ENCODE peak calls at places on chromosomes 13 and 19, in seven cellular contexts. One of them, this sample, is unnamed.

GRCh38 chr19:5113101-5113557 is 144.2 kb downstream of the KDM4B start:
- DNase-seq in IMR-90: peak; percentile 64
- DNase-seq in neuronal stem cell: no peak
- DNase-seq in H1: no peak
- DNase-seq in mesenchymal stem cell: peak; percentile 44
- DNase-seq in H9: no peak
- DNase-seq in trophoblast cell: no peak
- DNase-seq in this sample: peak; percentile 60

GRCh38 chr19:23056516-23056915 is 53.5 kb upstream of the ZNF728 start:
- DNase-seq in IMR-90: no peak
- DNase-seq in neuronal stem cell: no peak
- DNase-seq in H1: no peak
- DNase-seq in mesenchymal stem cell: no peak
- DNase-seq in H9: no peak
- DNase-seq in trophoblast cell: peak; percentile 67
- DNase-seq in this sample: no peak

GRCh38 chr19:17303167-17303939 is at the start of gene ABHD8:
- DNase-seq in IMR-90: peak; percentile 94
- DNase-seq in neuronal stem cell: peak; percentile 96
- DNase-seq in H1: peak; percentile 99
- DNase-seq in mesenchymal stem cell: peak; percentile 94
- DNase-seq in H9: peak; percentile 97
- DNase-seq in trophoblast cell: peak; percentile 97
- DNase-seq in this sample: peak; percentile 97

GRCh38 chr19:31596751-31597150 is 247.5 kb upstream of the TSHZ3 start:
- DNase-seq in IMR-90: no peak
- DNase-seq in neuronal stem cell: no peak
- DNase-seq in H1: no peak
- DNase-seq in mesenchymal stem cell: no peak
- DNase-seq in H9: no peak
- DNase-seq in trophoblast cell: no peak
- DNase-seq in this sample: no peak

GRCh38 chr19:5507056-5507624 is 51.9 kb downstream of the ZNRF4 start:
- DNase-seq in IMR-90: no peak
- DNase-seq in neuronal stem cell: no peak
- DNase-seq in H1: no peak
- DNase-seq in mesenchymal stem cell: no peak
- DNase-seq in H9: no peak
- DNase-seq in trophoblast cell: no peak
- DNase-seq in this sample: no peak

GRCh38 chr19:34308381-34309367 is 54.3 kb downstream of the GARRE1 start:
- DNase-seq in IMR-90: no peak
- DNase-seq in neuronal stem cell: no peak
- DNase-seq in H1: no peak
- DNase-seq in mesenchymal stem cell: no peak
- DNase-seq in H9: no peak
- DNase-seq in trophoblast cell: no peak
- DNase-seq in this sample: no peak

GRCh38 chr13:110067355-110068175 is 239.4 kb downstream of the COL4A1 start:
- DNase-seq in IMR-90: no peak
- DNase-seq in neuronal stem cell: no peak
- DNase-seq in H1: no peak
- DNase-seq in mesenchymal stem cell: no peak
- DNase-seq in H9: no peak
- DNase-seq in trophoblast cell: no peak
- DNase-seq in this sample: no peak

GRCh38 chr13:79973533-79973963 is 367.4 kb downstream of the SPRY2 start:
- DNase-seq in IMR-90: no peak
- DNase-seq in neuronal stem cell: no peak
- DNase-seq in H1: no peak
- DNase-seq in mesenchymal stem cell: no peak
- DNase-seq in H9: no peak
- DNase-seq in trophoblast cell: no peak
- DNase-seq in this sample: peak; percentile 47

GRCh38 chr19:15432018-15432494 is 13.3 kb upstream of the AKAP8L start:
- DNase-seq in IMR-90: no peak
- DNase-seq in neuronal stem cell: no peak
- DNase-seq in H1: no peak
- DNase-seq in mesenchymal stem cell: no peak
- DNase-seq in H9: no peak
- DNase-seq in trophoblast cell: no peak
- DNase-seq in this sample: no peak

GRCh38 chr13:50403311-50403710 is 388.1 kb downstream of the KCNRG start:
- DNase-seq in IMR-90: peak; percentile 53
- DNase-seq in neuronal stem cell: no peak
- DNase-seq in H1: no peak
- DNase-seq in mesenchymal stem cell: no peak
- DNase-seq in H9: no peak
- DNase-seq in trophoblast cell: no peak
- DNase-seq in this sample: no peak

GRCh38 chr13:97327521-97328221 is 105.5 kb downstream of the MBNL2 start:
- DNase-seq in IMR-90: peak; percentile 16
- DNase-seq in neuronal stem cell: no peak
- DNase-seq in H1: no peak
- DNase-seq in mesenchymal stem cell: no peak
- DNase-seq in H9: no peak
- DNase-seq in trophoblast cell: no peak
- DNase-seq in this sample: no peak

GRCh38 chr19:45976180-45976579 is 2.5 kb upstream of the NOVA2 start:
- DNase-seq in IMR-90: no peak
- DNase-seq in neuronal stem cell: no peak
- DNase-seq in H1: no peak
- DNase-seq in mesenchymal stem cell: peak; percentile 18
- DNase-seq in H9: no peak
- DNase-seq in trophoblast cell: no peak
- DNase-seq in this sample: no peak

GRCh38 chr19:39506944-39507714 is 7.8 kb upstream of the SELENOV start:
- DNase-seq in IMR-90: peak; percentile 67
- DNase-seq in neuronal stem cell: peak; percentile 71
- DNase-seq in H1: peak; percentile 81
- DNase-seq in mesenchymal stem cell: peak; percentile 63
- DNase-seq in H9: peak; percentile 82
- DNase-seq in trophoblast cell: peak; percentile 35
- DNase-seq in this sample: peak; percentile 86

GRCh38 chr13:25406377-25406776 is 34.6 kb downstream of the ATP8A2 start:
- DNase-seq in IMR-90: no peak
- DNase-seq in neuronal stem cell: no peak
- DNase-seq in H1: no peak
- DNase-seq in mesenchymal stem cell: no peak
- DNase-seq in H9: peak; percentile 39
- DNase-seq in trophoblast cell: no peak
- DNase-seq in this sample: peak; percentile 72

GRCh38 chr19:43774103-43774939 is 6.5 kb downstream of the KCNN4 start:
- DNase-seq in IMR-90: peak; percentile 58
- DNase-seq in neuronal stem cell: peak; percentile 57
- DNase-seq in H1: peak; percentile 84
- DNase-seq in mesenchymal stem cell: peak; percentile 69
- DNase-seq in H9: peak; percentile 87
- DNase-seq in trophoblast cell: no peak
- DNase-seq in this sample: peak; percentile 78

GRCh38 chr13:110834572-110834971 is 80.3 kb downstream of the ANKRD10 start:
- DNase-seq in IMR-90: no peak
- DNase-seq in neuronal stem cell: no peak
- DNase-seq in H1: no peak
- DNase-seq in mesenchymal stem cell: no peak
- DNase-seq in H9: no peak
- DNase-seq in trophoblast cell: no peak
- DNase-seq in this sample: peak; percentile 89

GRCh38 chr19:33456845-33457220 is 64.8 kb downstream of the PEPD start:
- DNase-seq in IMR-90: no peak
- DNase-seq in neuronal stem cell: no peak
- DNase-seq in H1: no peak
- DNase-seq in mesenchymal stem cell: no peak
- DNase-seq in H9: no peak
- DNase-seq in trophoblast cell: no peak
- DNase-seq in this sample: no peak

GRCh38 chr19:18421371-18421959 is 2.3 kb downstream of the SSBP4 start:
- DNase-seq in IMR-90: no peak
- DNase-seq in neuronal stem cell: no peak
- DNase-seq in H1: no peak
- DNase-seq in mesenchymal stem cell: no peak
- DNase-seq in H9: no peak
- DNase-seq in trophoblast cell: no peak
- DNase-seq in this sample: no peak
- H2AK5ac ChIP-seq in IMR-90: peak overlapping the region; percentile 56
- H2AK5ac ChIP-seq in neuronal stem cell: peak overlapping the region; percentile 36
- H2AK5ac ChIP-seq in H1: no peak overlapping the region
- H2AK5ac ChIP-seq in mesenchymal stem cell: no peak overlapping the region
- H2AK5ac ChIP-seq in H9: no peak overlapping the region
- H2AK5ac ChIP-seq in trophoblast cell: no peak overlapping the region
- H2AK5ac ChIP-seq in this sample: no peak overlapping the region

GRCh38 chr19:28170066-28170465 is 1042.9 kb downstream of the UQCRFS1 start:
- DNase-seq in IMR-90: no peak
- DNase-seq in neuronal stem cell: no peak
- DNase-seq in H1: no peak
- DNase-seq in mesenchymal stem cell: no peak
- DNase-seq in H9: no peak
- DNase-seq in trophoblast cell: no peak
- DNase-seq in this sample: no peak
- H2AK5ac ChIP-seq in IMR-90: no peak overlapping the region
- H2AK5ac ChIP-seq in neuronal stem cell: no peak overlapping the region
- H2AK5ac ChIP-seq in H1: no peak overlapping the region
- H2AK5ac ChIP-seq in mesenchymal stem cell: peak overlapping the region; percentile 69
- H2AK5ac ChIP-seq in H9: no peak overlapping the region
- H2AK5ac ChIP-seq in trophoblast cell: peak overlapping the region; percentile 93
- H2AK5ac ChIP-seq in this sample: peak overlapping the region; percentile 67

GRCh38 chr13:98888890-98889279 is 89.0 kb downstream of the DOCK9 start:
- DNase-seq in IMR-90: no peak
- DNase-seq in neuronal stem cell: no peak
- DNase-seq in H1: no peak
- DNase-seq in mesenchymal stem cell: no peak
- DNase-seq in H9: no peak
- DNase-seq in trophoblast cell: no peak
- DNase-seq in this sample: no peak

GRCh38 chr13:98885605-98886004 is 92.3 kb downstream of the DOCK9 start:
- DNase-seq in IMR-90: no peak
- DNase-seq in neuronal stem cell: no peak
- DNase-seq in H1: no peak
- DNase-seq in mesenchymal stem cell: no peak
- DNase-seq in H9: no peak
- DNase-seq in trophoblast cell: no peak
- DNase-seq in this sample: no peak

GRCh38 chr13:98889419-98890079 is 88.3 kb downstream of the DOCK9 start:
- DNase-seq in IMR-90: no peak
- DNase-seq in neuronal stem cell: no peak
- DNase-seq in H1: no peak
- DNase-seq in mesenchymal stem cell: no peak
- DNase-seq in H9: no peak
- DNase-seq in trophoblast cell: no peak
- DNase-seq in this sample: no peak

GRCh38 chr13:98888222-98888889 is 89.5 kb downstream of the DOCK9 start:
- DNase-seq in IMR-90: no peak
- DNase-seq in neuronal stem cell: no peak
- DNase-seq in H1: no peak
- DNase-seq in mesenchymal stem cell: no peak
- DNase-seq in H9: no peak
- DNase-seq in trophoblast cell: no peak
- DNase-seq in this sample: peak; percentile 51

GRCh38 chr13:98886587-98886986 is 91.3 kb downstream of the DOCK9 start:
- DNase-seq in IMR-90: no peak
- DNase-seq in neuronal stem cell: no peak
- DNase-seq in H1: no peak
- DNase-seq in mesenchymal stem cell: no peak
- DNase-seq in H9: no peak
- DNase-seq in trophoblast cell: no peak
- DNase-seq in this sample: no peak
- H2AK5ac ChIP-seq in IMR-90: no peak overlapping the region
- H2AK5ac ChIP-seq in neuronal stem cell: no peak overlapping the region
- H2AK5ac ChIP-seq in H1: no peak overlapping the region
- H2AK5ac ChIP-seq in mesenchymal stem cell: no peak overlapping the region
- H2AK5ac ChIP-seq in H9: no peak overlapping the region
- H2AK5ac ChIP-seq in trophoblast cell: no peak overlapping the region
- H2AK5ac ChIP-seq in this sample: no peak overlapping the region

GRCh38 chr19:42233638-42234292 is 8.6 kb downstream of the GSK3A start:
- DNase-seq in IMR-90: no peak
- DNase-seq in neuronal stem cell: no peak
- DNase-seq in H1: no peak
- DNase-seq in mesenchymal stem cell: no peak
- DNase-seq in H9: no peak
- DNase-seq in trophoblast cell: no peak
- DNase-seq in this sample: no peak
- H2AK5ac ChIP-seq in IMR-90: no peak overlapping the region
- H2AK5ac ChIP-seq in neuronal stem cell: no peak overlapping the region
- H2AK5ac ChIP-seq in H1: no peak overlapping the region
- H2AK5ac ChIP-seq in mesenchymal stem cell: no peak overlapping the region
- H2AK5ac ChIP-seq in H9: no peak overlapping the region
- H2AK5ac ChIP-seq in trophoblast cell: no peak overlapping the region
- H2AK5ac ChIP-seq in this sample: no peak overlapping the region

DNA sequence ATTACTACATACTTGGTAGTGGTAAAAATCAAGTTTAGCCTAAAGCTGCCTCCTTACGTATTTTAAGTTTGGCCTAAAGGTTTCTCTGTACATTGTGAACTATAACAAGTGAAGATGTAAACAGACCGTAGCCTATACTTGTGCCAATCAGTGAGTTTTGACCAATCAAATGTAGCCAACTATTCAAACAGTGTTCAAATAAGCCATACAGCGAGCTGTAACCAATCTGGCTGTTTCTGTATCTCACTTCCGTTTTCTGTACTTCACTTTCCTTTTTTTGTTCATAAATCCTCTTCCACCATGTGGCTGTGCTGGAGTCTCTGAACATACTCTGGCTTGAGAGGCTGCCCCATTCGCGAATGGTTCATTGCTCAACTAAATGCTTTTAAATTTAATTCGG is 2504.6 kb downstream of the PCDH9 start:
- DNase-seq in IMR-90: no peak
- DNase-seq in neuronal stem cell: no peak
- DNase-seq in H1: no peak
- DNase-seq in mesenchymal stem cell: no peak
- DNase-seq in H9: no peak
- DNase-seq in trophoblast cell: no peak
- DNase-seq in this sample: no peak
- H2AK5ac ChIP-seq in IMR-90: no peak overlapping the region
- H2AK5ac ChIP-seq in neuronal stem cell: no peak overlapping the region
- H2AK5ac ChIP-seq in H1: no peak overlapping the region
- H2AK5ac ChIP-seq in mesenchymal stem cell: no peak overlapping the region
- H2AK5ac ChIP-seq in H9: no peak overlapping the region
- H2AK5ac ChIP-seq in trophoblast cell: peak overlapping the region; percentile 89
- H2AK5ac ChIP-seq in this sample: no peak overlapping the region

DNA sequence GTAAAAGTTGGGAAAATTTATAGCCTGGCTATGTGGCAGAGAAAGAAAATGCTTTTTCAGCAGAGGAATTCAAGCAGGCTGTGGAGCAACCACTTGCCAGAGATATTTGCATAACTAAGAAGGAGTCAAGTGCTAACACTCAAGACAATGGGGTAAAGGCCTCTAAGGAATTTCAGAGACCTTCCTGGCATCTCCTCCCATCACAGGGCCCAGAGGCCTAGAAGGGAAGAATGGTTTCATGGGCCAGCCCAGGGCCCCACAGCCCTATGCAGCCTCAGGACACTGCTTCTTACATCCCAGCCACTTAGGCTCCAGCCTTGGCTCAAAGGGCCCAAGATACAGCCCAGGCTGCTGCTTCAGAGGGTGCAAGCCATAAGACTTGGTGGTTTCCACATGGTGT is 14.3 kb downstream of the SLC15A1 start:
- DNase-seq in IMR-90: no peak
- DNase-seq in neuronal stem cell: no peak
- DNase-seq in H1: no peak
- DNase-seq in mesenchymal stem cell: no peak
- DNase-seq in H9: peak; percentile 62
- DNase-seq in trophoblast cell: no peak
- DNase-seq in this sample: peak; percentile 37
- H2AK5ac ChIP-seq in IMR-90: no peak overlapping the region
- H2AK5ac ChIP-seq in neuronal stem cell: no peak overlapping the region
- H2AK5ac ChIP-seq in H1: no peak overlapping the region
- H2AK5ac ChIP-seq in mesenchymal stem cell: no peak overlapping the region
- H2AK5ac ChIP-seq in H9: no peak overlapping the region
- H2AK5ac ChIP-seq in trophoblast cell: no peak overlapping the region
- H2AK5ac ChIP-seq in this sample: no peak overlapping the region

This sample was measured in mesendoderm.